ENCODE peak calls at places on chromosomes 6 and 20, in five cellular contexts. W is GM10248, S is HepG2, O is IMR-90, H is cardiac fibroblast. R is an unnamed sample.

GRCh38 chr20:37263686-37264085 is 2.1 kb upstream of the GHRH start:
- DNase-seq in W (no peak), S (no peak), O (no peak), H (no peak), R (no peak)

GRCh38 chr20:57211949-57212889 is 54.2 kb downstream of the BMP7 start:
- DNase-seq in W (no peak), S (peak; percentile 18), O (peak; percentile 84), H (peak; percentile 43), R (peak; percentile 38)

GRCh38 chr6:111805511-111806181 is 67.6 kb downstream of the FYN start:
- DNase-seq in W (peak; percentile 43), S (no peak), O (peak; percentile 85), H (peak; percentile 69), R (no peak)

GRCh38 chr6:159742165-159742564 is 14.9 kb downstream of the WTAP start:
- DNase-seq in W (no peak), S (no peak), O (no peak), H (no peak), R (no peak)

GRCh38 chr6:53189554-53189953 is 40.9 kb upstream of the GCM1 start:
- DNase-seq in W (no peak), S (no peak), O (peak; percentile 71), H (peak; percentile 57), R (no peak)

GRCh38 chr20:37202267-37202943 is 23.1 kb upstream of the MROH8 start:
- DNase-seq in W (no peak), S (peak; percentile 81), O (peak; percentile 98), H (peak; percentile 96), R (no peak)

GRCh38 chr6:51550243-51550642 is 537.2 kb downstream of the PKHD1 start:
- DNase-seq in W (no peak), S (no peak), O (no peak), H (no peak), R (no peak)

GRCh38 chr20:41046716-41047115 is 18.1 kb downstream of the TOP1 start:
- DNase-seq in W (no peak), S (no peak), O (peak; percentile 63), H (peak; percentile 50), R (no peak)

GRCh38 chr6:35496851-35497570 is at the start of gene TEAD3:
- DNase-seq in W (peak; percentile 89), S (peak; percentile 69), O (peak; percentile 56), H (peak; percentile 71), R (no peak)

GRCh38 chr6:134636221-134636830 is 313.6 kb downstream of the ALDH8A1 start:
- DNase-seq in W (peak; percentile 12), S (no peak), O (peak; percentile 39), H (no peak), R (no peak)

GRCh38 chr6:36947570-36948351 is 6.8 kb upstream of the PI16 start:
- DNase-seq in W (no peak), S (no peak), O (peak; percentile 24), H (no peak), R (no peak)

GRCh38 chr6:126797981-126798380 is 320.5 kb upstream of the RSPO3 start:
- DNase-seq in W (no peak), S (no peak), O (no peak), H (peak; percentile 28), R (no peak)

GRCh38 chr6:132300323-132300949 is 100.8 kb downstream of the MOXD1 start:
- DNase-seq in W (peak; percentile 18), S (peak; percentile 37), O (peak; percentile 75), H (peak; percentile 83), R (no peak)

GRCh38 chr6:167501831-167502385 is 177.0 kb downstream of the TTLL2 start:
- DNase-seq in W (no peak), S (peak; percentile 77), O (no peak), H (no peak), R (no peak)

GRCh38 chr6:14228571-14228970 is 111.0 kb downstream of the CD83 start:
- DNase-seq in W (no peak), S (no peak), O (peak; percentile 62), H (peak; percentile 62), R (no peak)

GRCh38 chr20:46979603-46980241 is 85.1 kb downstream of the EYA2 start:
- DNase-seq in W (no peak), S (no peak), O (no peak), H (no peak), R (no peak)

GRCh38 chr20:25626779-25627178 is 3.0 kb upstream of the NANP start:
- DNase-seq in W (no peak), S (no peak), O (no peak), H (no peak), R (no peak)

GRCh38 chr6:32369678-32370077 is 2.0 kb downstream of the TSBP1 start:
- DNase-seq in W (no peak), S (no peak), O (peak; percentile 86), H (peak; percentile 93), R (no peak)

GRCh38 chr20:6122873-6123649 is at the start of gene FERMT1:
- DNase-seq in W (peak; percentile 35), S (peak; percentile 84), O (peak; percentile 54), H (peak; percentile 76), R (no peak)

GRCh38 chr6:111761783-111762312 is 111.4 kb downstream of the FYN start:
- DNase-seq in W (peak; percentile 39), S (no peak), O (peak; percentile 19), H (peak; percentile 56), R (no peak)

GRCh38 chr20:47274449-47275108 is 81.9 kb downstream of the ZMYND8 start:
- DNase-seq in W (peak; percentile 87), S (peak; percentile 71), O (peak; percentile 97), H (peak; percentile 98), R (no peak)

GRCh38 chr6:4774715-4775590 is 1.3 kb upstream of the CDYL start:
- DNase-seq in W (peak; percentile 24), S (no peak), O (no peak), H (no peak), R (no peak)

GRCh38 chr6:100160913-100161312 is 166.9 kb upstream of the MCHR2 start:
- DNase-seq in W (no peak), S (no peak), O (no peak), H (no peak), R (no peak)

GRCh38 chr6:16712250-16712930 is 48.9 kb downstream of the ATXN1 start:
- DNase-seq in W (peak; percentile 31), S (no peak), O (no peak), H (no peak), R (no peak)

GRCh38 chr6:5762561-5762968 is 244.2 kb downstream of the NRN1 start:
- DNase-seq in W (no peak), S (no peak), O (no peak), H (peak; percentile 7), R (no peak)

GRCh38 chr6:117165921-117166499 is 99.3 kb upstream of the VGLL2 start:
- DNase-seq in W (no peak), S (no peak), O (no peak), H (no peak), R (no peak)

GRCh38 chr6:46184114-46184513 is 13.3 kb upstream of the ENPP5 start:
- DNase-seq in W (no peak), S (no peak), O (peak; percentile 71), H (peak; percentile 90), R (no peak)

GRCh38 chr20:11143481-11143880 is 469.7 kb upstream of the JAG1 start:
- DNase-seq in W (no peak), S (no peak), O (peak; percentile 12), H (peak; percentile 65), R (no peak)

GRCh38 chr6:23446394-23447001 is 679.5 kb upstream of the NRSN1 start:
- DNase-seq in W (no peak), S (no peak), O (peak; percentile 76), H (peak; percentile 66), R (no peak)

GRCh38 chr20:45087814-45088213 is 13.1 kb downstream of the KCNS1 start:
- DNase-seq in W (no peak), S (no peak), O (peak; percentile 52), H (no peak), R (no peak)

GRCh38 chr6:106084106-106084963 is 1.8 kb upstream of the PRDM1 start:
- DNase-seq in W (peak; percentile 74), S (peak; percentile 7), O (peak; percentile 92), H (peak; percentile 91), R (no peak)
- TF ChIP-seq CTCF in W (peak; percentile 53), S (peak; percentile 20), O (peak; percentile 68), H (peak; percentile 87), R (no peak)

GRCh38 chr6:130147151-130147550 is 75.6 kb downstream of the SAMD3 start:
- DNase-seq in W (no peak), S (no peak), O (no peak), H (no peak), R (no peak)

GRCh38 chr6:130143709-130144108 is 79.0 kb downstream of the SAMD3 start:
- DNase-seq in W (no peak), S (no peak), O (peak; percentile 48), H (peak; percentile 36), R (no peak)

GRCh38 chr6:130150906-130151305 is 71.8 kb downstream of the SAMD3 start:
- DNase-seq in W (no peak), S (no peak), O (no peak), H (no peak), R (no peak)

GRCh38 chr6:130152908-130153510 is 69.7 kb downstream of the SAMD3 start:
- DNase-seq in W (no peak), S (no peak), O (no peak), H (no peak), R (no peak)

DNA sequence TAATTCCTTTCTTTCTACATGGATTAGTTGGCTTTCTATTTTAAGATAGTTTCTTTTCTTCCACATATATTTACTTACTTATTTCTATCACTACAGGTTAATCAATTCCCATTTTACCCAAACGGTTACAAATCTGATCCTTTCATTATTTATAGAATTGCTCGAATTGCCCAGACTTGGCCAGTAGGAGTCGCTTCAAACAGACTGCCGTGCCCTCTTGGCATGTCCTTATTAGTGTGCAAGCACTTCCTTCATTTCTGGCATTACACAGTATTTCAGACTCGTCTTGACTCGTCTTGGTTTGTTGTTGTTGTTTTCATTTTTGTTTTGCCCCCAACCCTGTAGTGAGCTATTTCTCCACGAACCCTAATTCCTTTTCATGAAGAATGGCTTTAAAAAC is 74.6 kb downstream of the SAMD3 start:
- DNase-seq in W (peak; percentile 26), S (no peak), O (no peak), H (no peak), R (no peak)
- TF ChIP-seq CTCF in W (no peak), S (peak; percentile 38), O (no peak), H (no peak), R (no peak)

DNA sequence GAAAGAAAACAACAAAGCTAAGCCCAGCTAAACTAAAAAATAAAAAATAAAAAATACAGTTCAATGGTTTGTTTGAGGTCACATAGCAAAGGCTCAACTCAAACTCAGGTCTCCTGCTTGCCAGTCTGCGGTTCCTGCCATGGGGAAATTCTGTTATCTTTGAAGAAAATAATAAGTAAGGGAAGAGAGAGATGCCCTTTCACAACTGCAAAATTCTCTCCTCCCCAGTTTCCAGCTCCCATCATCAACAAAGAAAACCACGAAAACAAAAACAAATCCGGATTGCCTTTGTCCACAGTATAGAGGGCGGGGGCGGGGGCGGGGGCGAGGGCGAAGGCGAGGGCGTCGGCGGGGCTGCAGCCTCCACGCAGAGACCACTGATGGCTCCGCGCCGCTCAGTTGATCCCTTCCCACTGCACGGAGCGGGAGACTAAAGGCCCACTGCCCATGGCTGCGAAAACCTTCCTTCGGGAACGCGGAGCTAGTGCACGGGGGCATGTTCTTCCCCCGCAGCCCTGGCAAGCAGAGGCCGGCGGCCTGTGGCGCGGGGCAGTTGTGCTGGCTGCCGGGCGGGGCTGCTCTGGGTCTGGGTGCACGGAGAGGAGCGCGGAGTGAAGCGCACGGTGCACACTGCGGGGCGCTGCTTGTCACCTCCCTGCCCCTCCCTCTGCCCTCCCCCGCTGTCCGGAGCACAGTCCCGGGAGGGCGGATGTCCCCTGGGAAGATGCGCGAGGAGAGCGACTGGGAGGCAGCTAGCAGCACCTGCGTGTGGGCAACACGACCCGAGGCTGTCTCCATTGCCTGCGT is 54.2 kb upstream of the TPD52L1 start:
- DNase-seq in W (peak; percentile 19), S (no peak), O (peak; percentile 50), H (peak; percentile 64), R (no peak)
- TF ChIP-seq CTCF in W (no peak), S (peak; percentile 23), O (no peak), H (no peak), R (no peak)

GRCh38 chr6:169070506-169071176 is 183.0 kb downstream of the THBS2 start:
- DNase-seq in W (no peak), S (peak; percentile 26), O (peak; percentile 100), H (peak; percentile 99), R (no peak)
- TF ChIP-seq CTCF in W (no peak), S (no peak), O (peak; percentile 32), H (peak; percentile 23), R (no peak)

R was measured in omental fat pad.